ENCODE peak calls at places on chromosomes 11 and 22, in seven cellular contexts. L, V, H, Y, C, N and P are unnamed samples.

GRCh38 chr11:2380807-2381350 is 3.8 kb downstream of the CD81 start:
- DNase-seq in N (no peak), L (no peak), V (no peak), H (no peak), Y (no peak), C (no peak), P (no peak)

GRCh38 chr11:125463590-125464265 is 32.3 kb downstream of the FEZ1 start:
- DNase-seq in H (no peak), N (no peak), Y (no peak), L (no peak), C (no peak), V (no peak), P (no peak)

GRCh38 chr11:44761546-44761961 is 34.8 kb downstream of the TSPAN18 start:
- DNase-seq in V (no peak), Y (peak), H (no peak), C (no peak), L (no peak), N (no peak), P (no peak)

GRCh38 chr22:17043521-17043920 is 35.5 kb upstream of the GAB4 start:
- DNase-seq in Y (no peak), V (no peak), C (no peak), L (no peak), N (no peak), H (no peak), P (no peak)

GRCh38 chr22:17678817-17679385 is 40.3 kb downstream of the BCL2L13 start:
- DNase-seq in Y (no peak), L (peak), V (no peak), C (no peak), N (no peak), H (no peak), P (no peak)

GRCh38 chr11:70844387-70844786 is 408.0 kb downstream of the SHANK2 start:
- DNase-seq in V (no peak), N (no peak), L (no peak), H (no peak), C (no peak), Y (no peak), P (no peak)

GRCh38 chr22:47013861-47014635 is 251.6 kb downstream of the TBC1D22A start:
- DNase-seq in Y (no peak), V (no peak), H (no peak), C (no peak), L (no peak), N (no peak), P (no peak)

GRCh38 chr11:2944953-2945756 is 15.9 kb upstream of the PHLDA2 start:
- DNase-seq in L (peak), Y (peak), V (peak), H (no peak), N (peak), C (peak), P (no peak)

GRCh38 chr11:103395612-103396011 is 286.4 kb downstream of the DYNC2H1 start:
- DNase-seq in H (no peak), L (peak), Y (no peak), V (no peak), C (peak), N (no peak), P (no peak)

GRCh38 chr11:101215069-101215468 is 85.5 kb upstream of the PGR start:
- DNase-seq in V (no peak), N (no peak), Y (no peak), L (no peak), H (no peak), C (no peak), P (no peak)

GRCh38 chr11:69840371-69841169 is 21.4 kb upstream of the FGF3 start:
- DNase-seq in Y (no peak), L (no peak), C (no peak), N (no peak), V (no peak), H (no peak), P (peak)

GRCh38 chr11:46315783-46316563 is 31.3 kb upstream of the DGKZ start:
- DNase-seq in H (no peak), C (no peak), V (no peak), L (no peak), N (no peak), Y (no peak), P (no peak)

GRCh38 chr22:32987081-32987631 is 71.0 kb downstream of the SYN3 start:
- DNase-seq in C (peak), H (no peak), L (peak), V (no peak), Y (peak), N (no peak), P (no peak)